ENCODE peak calls at places on chromosomes 11 and 22, in seven cellular contexts. One of them, this sample, is unnamed.

GRCh38 chr11:93537767-93538261 is 5.4 kb downstream of the SMCO4 start:
- DNase-seq in brain microvascular endothelial cell: no peak
- DNase-seq in GM13976: no peak
- DNase-seq in neural progenitor cell: no peak
- DNase-seq in cardiac fibroblast: no peak
- DNase-seq in OCI-LY7: no peak
- DNase-seq in MM.1S: no peak
- DNase-seq in this sample: no peak

GRCh38 chr11:95065336-95065735 is 1.4 kb upstream of the SRSF8 start:
- DNase-seq in brain microvascular endothelial cell: no peak
- DNase-seq in GM13976: no peak
- DNase-seq in neural progenitor cell: no peak
- DNase-seq in cardiac fibroblast: no peak
- DNase-seq in OCI-LY7: no peak
- DNase-seq in MM.1S: no peak
- DNase-seq in this sample: no peak

GRCh38 chr11:115324569-115325432 is 179.4 kb downstream of the CADM1 start:
- DNase-seq in brain microvascular endothelial cell: peak
- DNase-seq in GM13976: peak
- DNase-seq in neural progenitor cell: peak
- DNase-seq in cardiac fibroblast: peak
- DNase-seq in OCI-LY7: peak
- DNase-seq in MM.1S: peak
- DNase-seq in this sample: no peak

GRCh38 chr11:67032830-67033555 is 10.1 kb downstream of the SYT12 start:
- DNase-seq in brain microvascular endothelial cell: peak
- DNase-seq in GM13976: no peak
- DNase-seq in neural progenitor cell: no peak
- DNase-seq in cardiac fibroblast: peak
- DNase-seq in OCI-LY7: no peak
- DNase-seq in MM.1S: no peak
- DNase-seq in this sample: no peak

GRCh38 chr11:47259178-47259977 is 1.6 kb downstream of the NR1H3 start:
- DNase-seq in brain microvascular endothelial cell: no peak
- DNase-seq in GM13976: peak
- DNase-seq in neural progenitor cell: peak
- DNase-seq in cardiac fibroblast: peak
- DNase-seq in OCI-LY7: peak
- DNase-seq in MM.1S: peak
- DNase-seq in this sample: no peak

GRCh38 chr11:77436501-77436900 is 37.4 kb downstream of the PAK1 start:
- DNase-seq in brain microvascular endothelial cell: no peak
- DNase-seq in GM13976: no peak
- DNase-seq in neural progenitor cell: no peak
- DNase-seq in cardiac fibroblast: no peak
- DNase-seq in OCI-LY7: no peak
- DNase-seq in MM.1S: no peak
- DNase-seq in this sample: no peak

GRCh38 chr11:119101367-119101758 is 290 bp downstream of the DPAGT1 start:
- DNase-seq in brain microvascular endothelial cell: peak
- DNase-seq in GM13976: no peak
- DNase-seq in neural progenitor cell: no peak
- DNase-seq in cardiac fibroblast: no peak
- DNase-seq in OCI-LY7: peak
- DNase-seq in MM.1S: peak
- DNase-seq in this sample: no peak

GRCh38 chr11:82858556-82859091 is 41.6 kb downstream of the PRCP start:
- DNase-seq in brain microvascular endothelial cell: peak
- DNase-seq in GM13976: no peak
- DNase-seq in neural progenitor cell: no peak
- DNase-seq in cardiac fibroblast: peak
- DNase-seq in OCI-LY7: no peak
- DNase-seq in MM.1S: no peak
- DNase-seq in this sample: no peak

GRCh38 chr22:35308480-35308945 is 8.8 kb downstream of the TOM1 start:
- DNase-seq in brain microvascular endothelial cell: no peak
- DNase-seq in GM13976: peak
- DNase-seq in neural progenitor cell: no peak
- DNase-seq in cardiac fibroblast: no peak
- DNase-seq in OCI-LY7: peak
- DNase-seq in MM.1S: peak
- DNase-seq in this sample: no peak

GRCh38 chr11:47099213-47099917 is 77.3 kb downstream of the ARFGAP2 start:
- DNase-seq in brain microvascular endothelial cell: peak
- DNase-seq in GM13976: no peak
- DNase-seq in neural progenitor cell: no peak
- DNase-seq in cardiac fibroblast: peak
- DNase-seq in OCI-LY7: no peak
- DNase-seq in MM.1S: no peak
- DNase-seq in this sample: no peak

GRCh38 chr11:67696998-67697397 is 22.6 kb upstream of the ALDH3B2 start:
- DNase-seq in brain microvascular endothelial cell: no peak
- DNase-seq in GM13976: no peak
- DNase-seq in neural progenitor cell: no peak
- DNase-seq in cardiac fibroblast: no peak
- DNase-seq in OCI-LY7: no peak
- DNase-seq in MM.1S: no peak
- DNase-seq in this sample: no peak

GRCh38 chr22:38927033-38927789 is 30.2 kb upstream of the APOBEC3A start:
- DNase-seq in brain microvascular endothelial cell: peak
- DNase-seq in GM13976: peak
- DNase-seq in neural progenitor cell: peak
- DNase-seq in cardiac fibroblast: peak
- DNase-seq in OCI-LY7: no peak
- DNase-seq in MM.1S: peak
- DNase-seq in this sample: peak

GRCh38 chr11:117855452-117855851 is 21.0 kb downstream of the FXYD6 start:
- DNase-seq in brain microvascular endothelial cell: no peak
- DNase-seq in GM13976: no peak
- DNase-seq in neural progenitor cell: no peak
- DNase-seq in cardiac fibroblast: no peak
- DNase-seq in OCI-LY7: no peak
- DNase-seq in MM.1S: no peak
- DNase-seq in this sample: peak

GRCh38 chr22:40853961-40854360 is 2.5 kb downstream of the ST13 start:
- DNase-seq in brain microvascular endothelial cell: no peak
- DNase-seq in GM13976: no peak
- DNase-seq in neural progenitor cell: no peak
- DNase-seq in cardiac fibroblast: no peak
- DNase-seq in OCI-LY7: peak
- DNase-seq in MM.1S: no peak
- DNase-seq in this sample: no peak

GRCh38 chr22:19610518-19611253 is 86.5 kb upstream of the CLDN5 start:
- DNase-seq in brain microvascular endothelial cell: no peak
- DNase-seq in GM13976: peak
- DNase-seq in neural progenitor cell: no peak
- DNase-seq in cardiac fibroblast: no peak
- DNase-seq in OCI-LY7: peak
- DNase-seq in MM.1S: no peak
- DNase-seq in this sample: no peak

GRCh38 chr11:77879218-77879617 is 58.3 kb downstream of the AAMDC start:
- DNase-seq in brain microvascular endothelial cell: no peak
- DNase-seq in GM13976: peak
- DNase-seq in neural progenitor cell: no peak
- DNase-seq in cardiac fibroblast: peak
- DNase-seq in OCI-LY7: peak
- DNase-seq in MM.1S: peak
- DNase-seq in this sample: peak

GRCh38 chr11:17508306-17508705 is 31.7 kb upstream of the ABCC8 start:
- DNase-seq in brain microvascular endothelial cell: no peak
- DNase-seq in GM13976: no peak
- DNase-seq in neural progenitor cell: no peak
- DNase-seq in cardiac fibroblast: peak
- DNase-seq in OCI-LY7: no peak
- DNase-seq in MM.1S: no peak
- DNase-seq in this sample: no peak

GRCh38 chr11:67002297-67002913 is 20.5 kb upstream of the SYT12 start:
- DNase-seq in brain microvascular endothelial cell: no peak
- DNase-seq in GM13976: no peak
- DNase-seq in neural progenitor cell: peak
- DNase-seq in cardiac fibroblast: no peak
- DNase-seq in OCI-LY7: no peak
- DNase-seq in MM.1S: no peak
- DNase-seq in this sample: no peak

GRCh38 chr22:45164217-45165123 is 745 bp downstream of the NUP50 start:
- DNase-seq in brain microvascular endothelial cell: no peak
- DNase-seq in GM13976: peak
- DNase-seq in neural progenitor cell: peak
- DNase-seq in cardiac fibroblast: peak
- DNase-seq in OCI-LY7: peak
- DNase-seq in MM.1S: peak
- DNase-seq in this sample: peak

GRCh38 chr11:19849947-19850593 is 137.4 kb downstream of the NAV2 start:
- DNase-seq in brain microvascular endothelial cell: no peak
- DNase-seq in GM13976: no peak
- DNase-seq in neural progenitor cell: no peak
- DNase-seq in cardiac fibroblast: no peak
- DNase-seq in OCI-LY7: no peak
- DNase-seq in MM.1S: no peak
- DNase-seq in this sample: no peak

GRCh38 chr11:76610871-76611475 is 59.6 kb downstream of the LRRC32 start:
- DNase-seq in brain microvascular endothelial cell: no peak
- DNase-seq in GM13976: no peak
- DNase-seq in neural progenitor cell: no peak
- DNase-seq in cardiac fibroblast: no peak
- DNase-seq in OCI-LY7: no peak
- DNase-seq in MM.1S: no peak
- DNase-seq in this sample: peak

GRCh38 chr22:26131755-26132154 is 37.5 kb upstream of the SEZ6L start:
- DNase-seq in brain microvascular endothelial cell: no peak
- DNase-seq in GM13976: no peak
- DNase-seq in neural progenitor cell: no peak
- DNase-seq in cardiac fibroblast: no peak
- DNase-seq in OCI-LY7: no peak
- DNase-seq in MM.1S: no peak
- DNase-seq in this sample: no peak
- TF ChIP-seq CTCF in brain microvascular endothelial cell: no peak
- TF ChIP-seq CTCF in GM13976: no peak
- TF ChIP-seq CTCF in neural progenitor cell: no peak
- TF ChIP-seq CTCF in cardiac fibroblast: no peak
- TF ChIP-seq CTCF in OCI-LY7: no peak
- TF ChIP-seq CTCF in MM.1S: no peak
- TF ChIP-seq CTCF in this sample: no peak

GRCh38 chr11:73330569-73331093 is 22.6 kb downstream of the ARHGEF17 start:
- DNase-seq in brain microvascular endothelial cell: peak
- DNase-seq in GM13976: no peak
- DNase-seq in neural progenitor cell: peak
- DNase-seq in cardiac fibroblast: peak
- DNase-seq in OCI-LY7: no peak
- DNase-seq in MM.1S: no peak
- DNase-seq in this sample: no peak
- TF ChIP-seq CTCF in brain microvascular endothelial cell: peak
- TF ChIP-seq CTCF in GM13976: no peak
- TF ChIP-seq CTCF in neural progenitor cell: peak
- TF ChIP-seq CTCF in cardiac fibroblast: peak
- TF ChIP-seq CTCF in OCI-LY7: no peak
- TF ChIP-seq CTCF in MM.1S: no peak
- TF ChIP-seq CTCF in this sample: peak

GRCh38 chr11:35852056-35852455 is 91.8 kb upstream of the LDLRAD3 start:
- DNase-seq in brain microvascular endothelial cell: no peak
- DNase-seq in GM13976: no peak
- DNase-seq in neural progenitor cell: no peak
- DNase-seq in cardiac fibroblast: peak
- DNase-seq in OCI-LY7: no peak
- DNase-seq in MM.1S: no peak
- DNase-seq in this sample: peak
- TF ChIP-seq CTCF in brain microvascular endothelial cell: no peak
- TF ChIP-seq CTCF in GM13976: no peak
- TF ChIP-seq CTCF in neural progenitor cell: no peak
- TF ChIP-seq CTCF in cardiac fibroblast: no peak
- TF ChIP-seq CTCF in OCI-LY7: no peak
- TF ChIP-seq CTCF in MM.1S: no peak
- TF ChIP-seq CTCF in this sample: no peak

DNA sequence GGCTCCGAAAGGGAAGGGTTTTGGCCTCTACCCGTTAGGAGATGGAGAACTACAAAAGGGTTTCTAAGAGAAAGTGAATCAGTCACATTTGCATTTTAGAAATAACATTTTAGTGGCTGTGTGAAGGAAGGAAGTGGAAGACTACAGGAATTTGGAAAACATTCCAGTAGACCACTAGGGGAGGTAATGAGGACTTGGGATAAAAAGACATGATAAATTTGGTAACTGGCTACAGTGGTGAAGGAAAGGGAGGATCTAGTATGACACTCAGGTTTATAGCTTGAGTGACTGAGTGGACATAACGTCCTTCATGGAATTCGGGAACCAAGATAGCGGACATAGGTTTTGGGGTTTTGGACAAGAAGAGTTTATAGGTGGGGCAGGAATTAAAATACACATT is 7.0 kb upstream of the RRM1 start:
- DNase-seq in brain microvascular endothelial cell: no peak
- DNase-seq in GM13976: no peak
- DNase-seq in neural progenitor cell: no peak
- DNase-seq in cardiac fibroblast: no peak
- DNase-seq in OCI-LY7: no peak
- DNase-seq in MM.1S: no peak
- DNase-seq in this sample: no peak
- TF ChIP-seq CTCF in brain microvascular endothelial cell: peak
- TF ChIP-seq CTCF in GM13976: no peak
- TF ChIP-seq CTCF in neural progenitor cell: peak
- TF ChIP-seq CTCF in cardiac fibroblast: peak
- TF ChIP-seq CTCF in OCI-LY7: no peak
- TF ChIP-seq CTCF in MM.1S: no peak
- TF ChIP-seq CTCF in this sample: no peak

DNA sequence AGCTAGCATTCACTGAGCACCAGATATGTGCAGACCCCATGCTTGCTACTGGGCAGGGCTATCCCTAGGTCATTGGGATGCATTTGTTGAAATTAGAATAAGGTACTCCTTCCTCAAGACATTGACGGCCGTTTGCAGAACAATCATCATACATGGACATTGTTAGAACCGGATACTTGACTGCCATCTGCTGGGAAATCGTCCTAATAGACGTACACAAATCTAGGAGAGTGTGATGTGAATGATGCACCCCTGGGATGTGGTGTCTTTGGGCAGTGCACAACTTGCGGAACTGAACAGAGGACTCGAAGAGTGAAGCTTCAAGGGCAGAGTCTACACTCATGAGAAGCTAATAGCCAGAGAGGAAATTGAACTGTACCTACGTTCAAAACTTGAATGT is 35.9 kb downstream of the MYO18B start:
- DNase-seq in brain microvascular endothelial cell: peak
- DNase-seq in GM13976: peak
- DNase-seq in neural progenitor cell: peak
- DNase-seq in cardiac fibroblast: peak
- DNase-seq in OCI-LY7: peak
- DNase-seq in MM.1S: no peak
- DNase-seq in this sample: no peak
- TF ChIP-seq CTCF in brain microvascular endothelial cell: peak
- TF ChIP-seq CTCF in GM13976: peak
- TF ChIP-seq CTCF in neural progenitor cell: peak
- TF ChIP-seq CTCF in cardiac fibroblast: peak
- TF ChIP-seq CTCF in OCI-LY7: peak
- TF ChIP-seq CTCF in MM.1S: peak
- TF ChIP-seq CTCF in this sample: peak